ENCODE peak calls at places on chromosomes 6 and 20, in five cellular contexts. One of them, this sample, is unnamed.
A peak's percentile ranks its signal among the peaks of the same experiment; 100 is the strongest.

GRCh38 chr6:78551361-78551760 is 316.0 kb upstream of the IRAK1BP1 start:
- DNase-seq in PC-3: no peak
- DNase-seq in prostate gland: no peak
- DNase-seq in H1: no peak
- DNase-seq in pancreas: no peak
- DNase-seq in this sample: no peak

GRCh38 chr6:145633981-145634627 is 101.2 kb downstream of the EPM2A start:
- DNase-seq in PC-3: peak; percentile 86
- DNase-seq in H1: peak; percentile 39
- DNase-seq in pancreas: peak; percentile 78
- DNase-seq in prostate gland: peak; percentile 65
- DNase-seq in this sample: peak; percentile 48

GRCh38 chr6:148175511-148176188 is 167.0 kb upstream of the SASH1 start:
- DNase-seq in H1: no peak
- DNase-seq in prostate gland: no peak
- DNase-seq in PC-3: no peak
- DNase-seq in pancreas: no peak
- DNase-seq in this sample: no peak

GRCh38 chr20:36676701-36677421 is 30.9 kb upstream of the SLA2 start:
- DNase-seq in prostate gland: no peak
- DNase-seq in pancreas: no peak
- DNase-seq in PC-3: no peak
- DNase-seq in H1: peak; percentile 94
- DNase-seq in this sample: no peak

GRCh38 chr6:138517635-138518034 is 18.3 kb upstream of the NHSL1 start:
- DNase-seq in H1: peak; percentile 39
- DNase-seq in prostate gland: peak; percentile 31
- DNase-seq in PC-3: peak; percentile 68
- DNase-seq in pancreas: peak; percentile 48
- DNase-seq in this sample: peak; percentile 27

GRCh38 chr6:143536866-143537691 is 25.6 kb upstream of the FUCA2 start:
- DNase-seq in H1: no peak
- DNase-seq in prostate gland: peak; percentile 37
- DNase-seq in PC-3: peak; percentile 56
- DNase-seq in pancreas: peak; percentile 53
- DNase-seq in this sample: peak; percentile 53

GRCh38 chr6:144585217-144585814 is 300.2 kb downstream of the UTRN start:
- DNase-seq in prostate gland: no peak
- DNase-seq in pancreas: no peak
- DNase-seq in H1: no peak
- DNase-seq in PC-3: peak; percentile 61
- DNase-seq in this sample: no peak

GRCh38 chr6:98486052-98486451 is 348.3 kb upstream of the POU3F2 start:
- DNase-seq in pancreas: no peak
- DNase-seq in H1: no peak
- DNase-seq in PC-3: no peak
- DNase-seq in prostate gland: no peak
- DNase-seq in this sample: no peak

GRCh38 chr20:43798591-43799149 is 71.9 kb upstream of the GTSF1L start:
- DNase-seq in PC-3: no peak
- DNase-seq in prostate gland: no peak
- DNase-seq in pancreas: no peak
- DNase-seq in H1: no peak
- DNase-seq in this sample: no peak

GRCh38 chr20:15799871-15800270 is 773.4 kb downstream of the KIF16B start:
- DNase-seq in pancreas: no peak
- DNase-seq in prostate gland: no peak
- DNase-seq in PC-3: peak; percentile 79
- DNase-seq in H1: no peak
- DNase-seq in this sample: no peak

GRCh38 chr6:46042355-46042999 is 26.8 kb upstream of the CLIC5 start:
- DNase-seq in PC-3: peak; percentile 59
- DNase-seq in prostate gland: no peak
- DNase-seq in H1: no peak
- DNase-seq in pancreas: no peak
- DNase-seq in this sample: no peak

GRCh38 chr6:1594495-1595200 is 15.1 kb upstream of the FOXC1 start:
- DNase-seq in PC-3: no peak
- DNase-seq in prostate gland: no peak
- DNase-seq in pancreas: no peak
- DNase-seq in H1: no peak
- DNase-seq in this sample: no peak

GRCh38 chr20:24764027-24764797 is 184.9 kb upstream of the CST7 start:
- DNase-seq in pancreas: peak; percentile 3
- DNase-seq in PC-3: no peak
- DNase-seq in prostate gland: no peak
- DNase-seq in H1: no peak
- DNase-seq in this sample: no peak

GRCh38 chr6:68400396-68400795 is 234.7 kb upstream of the ADGRB3 start:
- DNase-seq in PC-3: no peak
- DNase-seq in prostate gland: no peak
- DNase-seq in H1: no peak
- DNase-seq in pancreas: no peak
- DNase-seq in this sample: no peak

GRCh38 chr6:16676978-16677377 is 84.3 kb downstream of the ATXN1 start:
- DNase-seq in H1: no peak
- DNase-seq in prostate gland: no peak
- DNase-seq in pancreas: peak; percentile 35
- DNase-seq in PC-3: peak; percentile 47
- DNase-seq in this sample: no peak

GRCh38 chr6:107793193-107793592 is 30.9 kb downstream of the SCML4 start:
- DNase-seq in prostate gland: no peak
- DNase-seq in PC-3: no peak
- DNase-seq in pancreas: no peak
- DNase-seq in H1: no peak
- DNase-seq in this sample: no peak

GRCh38 chr6:134247271-134247833 is 70.6 kb downstream of the SGK1 start:
- DNase-seq in H1: no peak
- DNase-seq in pancreas: peak; percentile 39
- DNase-seq in PC-3: no peak
- DNase-seq in prostate gland: no peak
- DNase-seq in this sample: peak; percentile 91

GRCh38 chr20:20568604-20569205 is 143.7 kb downstream of the RALGAPA2 start:
- DNase-seq in prostate gland: no peak
- DNase-seq in H1: no peak
- DNase-seq in PC-3: peak; percentile 66
- DNase-seq in pancreas: no peak
- DNase-seq in this sample: peak; percentile 6

GRCh38 chr6:12804967-12805645 is 88.5 kb downstream of the PHACTR1 start:
- DNase-seq in prostate gland: no peak
- DNase-seq in H1: no peak
- DNase-seq in PC-3: no peak
- DNase-seq in pancreas: no peak
- DNase-seq in this sample: no peak

GRCh38 chr20:39117486-39117885 is 155.3 kb downstream of the DHX35 start:
- DNase-seq in pancreas: no peak
- DNase-seq in PC-3: peak; percentile 61
- DNase-seq in H1: no peak
- DNase-seq in prostate gland: no peak
- DNase-seq in this sample: no peak

GRCh38 chr20:6489361-6490154 is 277.9 kb upstream of the BMP2 start:
- DNase-seq in pancreas: no peak
- DNase-seq in H1: no peak
- DNase-seq in prostate gland: no peak
- DNase-seq in PC-3: peak; percentile 97
- DNase-seq in this sample: no peak

GRCh38 chr20:33431797-33432381 is 11.7 kb downstream of the SNTA1 start:
- DNase-seq in pancreas: no peak
- DNase-seq in H1: no peak
- DNase-seq in prostate gland: no peak
- DNase-seq in PC-3: no peak
- DNase-seq in this sample: no peak

GRCh38 chr20:31987744-31988143 is 19.8 kb downstream of the XKR7 start:
- DNase-seq in pancreas: no peak
- DNase-seq in prostate gland: no peak
- DNase-seq in PC-3: peak; percentile 50
- DNase-seq in H1: no peak
- DNase-seq in this sample: no peak

GRCh38 chr20:8811801-8812594 is 256.9 kb upstream of the PLCB4 start:
- DNase-seq in PC-3: no peak
- DNase-seq in pancreas: no peak
- DNase-seq in prostate gland: no peak
- DNase-seq in H1: no peak
- DNase-seq in this sample: no peak

GRCh38 chr20:33211817-33212424 is 5.2 kb upstream of the BPIFA3 start:
- DNase-seq in H1: peak; percentile 39
- DNase-seq in pancreas: peak; percentile 80
- DNase-seq in prostate gland: peak; percentile 55
- DNase-seq in PC-3: peak; percentile 69
- DNase-seq in this sample: peak; percentile 11

GRCh38 chr6:33980176-33980805 is 165.6 kb downstream of the GRM4 start:
- DNase-seq in PC-3: no peak
- DNase-seq in pancreas: no peak
- DNase-seq in H1: no peak
- DNase-seq in prostate gland: no peak
- DNase-seq in this sample: no peak

GRCh38 chr6:90730191-90730673 is 143.4 kb upstream of the MAP3K7 start:
- DNase-seq in H1: no peak
- DNase-seq in pancreas: no peak
- DNase-seq in prostate gland: no peak
- DNase-seq in PC-3: no peak
- DNase-seq in this sample: no peak

GRCh38 chr6:120604510-120604909 is 729.8 kb downstream of the TBC1D32 start:
- DNase-seq in H1: no peak
- DNase-seq in prostate gland: no peak
- DNase-seq in pancreas: no peak
- DNase-seq in PC-3: no peak
- DNase-seq in this sample: no peak

GRCh38 chr6:146785001-146785585 is 186.3 kb downstream of the ADGB start:
- DNase-seq in prostate gland: no peak
- DNase-seq in PC-3: peak; percentile 66
- DNase-seq in H1: no peak
- DNase-seq in pancreas: no peak
- DNase-seq in this sample: no peak

GRCh38 chr6:14634072-14634471 is 516.5 kb downstream of the CD83 start:
- DNase-seq in prostate gland: no peak
- DNase-seq in pancreas: no peak
- DNase-seq in PC-3: no peak
- DNase-seq in H1: no peak
- DNase-seq in this sample: peak; percentile 24

GRCh38 chr20:3121271-3121911 is 36.9 kb upstream of the AVP start:
- DNase-seq in H1: no peak
- DNase-seq in pancreas: no peak
- DNase-seq in prostate gland: no peak
- DNase-seq in PC-3: no peak
- DNase-seq in this sample: no peak

GRCh38 chr20:6162239-6162638 is 39.4 kb upstream of the FERMT1 start:
- DNase-seq in PC-3: no peak
- DNase-seq in prostate gland: no peak
- DNase-seq in H1: no peak
- DNase-seq in pancreas: peak; percentile 14
- DNase-seq in this sample: no peak

GRCh38 chr6:48744948-48745347 is 634.0 kb upstream of the PTCHD4 start:
- DNase-seq in PC-3: peak; percentile 82
- DNase-seq in H1: no peak
- DNase-seq in prostate gland: no peak
- DNase-seq in pancreas: no peak
- DNase-seq in this sample: no peak

GRCh38 chr6:157611406-157611805 is 211.6 kb upstream of the SNX9 start:
- DNase-seq in prostate gland: no peak
- DNase-seq in PC-3: no peak
- DNase-seq in H1: no peak
- DNase-seq in pancreas: no peak
- DNase-seq in this sample: no peak

GRCh38 chr6:123380257-123380656 is 256.5 kb downstream of the TRDN start:
- DNase-seq in pancreas: no peak
- DNase-seq in PC-3: peak; percentile 26
- DNase-seq in prostate gland: no peak
- DNase-seq in H1: peak; percentile 3
- DNase-seq in this sample: no peak

GRCh38 chr20:19992996-19993908 is 23.9 kb upstream of the NAA20 start:
- DNase-seq in pancreas: no peak
- DNase-seq in H1: no peak
- DNase-seq in PC-3: peak; percentile 91
- DNase-seq in prostate gland: peak; percentile 52
- DNase-seq in this sample: no peak

GRCh38 chr20:23366384-23366783 is 4.4 kb downstream of the GZF1 start:
- DNase-seq in pancreas: no peak
- DNase-seq in prostate gland: no peak
- DNase-seq in PC-3: no peak
- DNase-seq in H1: no peak
- DNase-seq in this sample: no peak

GRCh38 chr6:7328159-7328713 is 15.2 kb upstream of the SSR1 start:
- DNase-seq in PC-3: no peak
- DNase-seq in H1: no peak
- DNase-seq in prostate gland: no peak
- DNase-seq in pancreas: no peak
- DNase-seq in this sample: no peak

GRCh38 chr6:28553384-28553985 is 27.8 kb downstream of the GPX5 start:
- DNase-seq in pancreas: no peak
- DNase-seq in PC-3: no peak
- DNase-seq in prostate gland: no peak
- DNase-seq in H1: no peak
- DNase-seq in this sample: no peak

GRCh38 chr6:111686249-111686997 is 80.7 kb upstream of the TRAF3IP2 start:
- DNase-seq in pancreas: no peak
- DNase-seq in H1: no peak
- DNase-seq in PC-3: no peak
- DNase-seq in prostate gland: no peak
- DNase-seq in this sample: no peak
- H3K27ac ChIP-seq in pancreas: peak overlapping the region; percentile 34
- H3K27ac ChIP-seq in H1: no peak overlapping the region
- H3K27ac ChIP-seq in PC-3: no peak overlapping the region
- H3K27ac ChIP-seq in prostate gland: peak overlapping the region; percentile 41
- H3K27ac ChIP-seq in this sample: no peak overlapping the region

DNA sequence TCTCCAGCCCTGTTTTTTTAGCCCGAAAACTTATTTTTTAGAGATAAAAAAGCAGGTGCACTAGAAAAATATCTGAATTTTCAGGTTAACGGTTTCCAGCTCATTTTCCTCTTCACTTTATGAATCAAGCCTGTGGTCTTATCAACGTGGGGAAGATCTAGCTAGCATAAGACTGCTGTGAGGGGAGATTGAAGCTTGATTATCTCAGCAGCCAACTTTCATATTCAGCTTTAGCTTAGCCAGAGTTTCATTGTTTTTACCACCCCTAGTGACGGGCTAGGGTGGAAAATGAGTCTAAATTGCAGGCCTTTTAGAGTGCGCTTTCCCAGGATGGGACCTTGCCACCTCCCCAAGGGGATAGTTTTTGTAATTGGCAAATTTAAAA is 11.9 kb upstream of the RBM38 start:
- DNase-seq in pancreas: no peak
- DNase-seq in PC-3: no peak
- DNase-seq in prostate gland: no peak
- DNase-seq in H1: no peak
- DNase-seq in this sample: no peak
- H3K36me3 ChIP-seq in pancreas: peaks cover 29% of the 10 kb centered on the region
- H3K36me3 ChIP-seq in PC-3: peaks cover 40% of the 10 kb centered on the region
- H3K36me3 ChIP-seq in prostate gland: no peaks in the 10 kb centered on the region
- H3K36me3 ChIP-seq in H1: peaks cover 9% of the 10 kb centered on the region
- H3K36me3 ChIP-seq in this sample: peaks cover 50% of the 10 kb centered on the region

GRCh38 chr6:166408936-166409755 is 26.4 kb upstream of the MPC1 start:
- DNase-seq in PC-3: no peak
- DNase-seq in prostate gland: no peak
- DNase-seq in pancreas: no peak
- DNase-seq in H1: no peak
- DNase-seq in this sample: no peak
- H3K27ac ChIP-seq in PC-3: no peak overlapping the region
- H3K27ac ChIP-seq in prostate gland: no peak overlapping the region
- H3K27ac ChIP-seq in pancreas: no peak overlapping the region
- H3K27ac ChIP-seq in H1: no peak overlapping the region
- H3K27ac ChIP-seq in this sample: no peak overlapping the region

GRCh38 chr6:32829495-32829894 is 9.0 kb downstream of the TAP2 start:
- DNase-seq in PC-3: no peak
- DNase-seq in prostate gland: no peak
- DNase-seq in pancreas: no peak
- DNase-seq in H1: no peak
- DNase-seq in this sample: no peak
- H3K36me3 ChIP-seq in PC-3: peaks cover 14% of the 10 kb centered on the region
- H3K36me3 ChIP-seq in prostate gland: no peaks in the 10 kb centered on the region
- H3K36me3 ChIP-seq in pancreas: peaks cover 7% of the 10 kb centered on the region
- H3K36me3 ChIP-seq in H1: no peaks in the 10 kb centered on the region
- H3K36me3 ChIP-seq in this sample: peaks cover 47% of the 10 kb centered on the region

This sample was measured in CD8-positive, alpha-beta memory T cell.